ENCODE peak calls at places on chromosomes 16 and 17, in ten cellular contexts. One of them, this sample, is unnamed.

GRCh38 chr16:59632266-59632855 is 898.2 kb upstream of the GOT2 start:
- DNase-seq in iPS DF 6.9: no peak
- DNase-seq in MM.1S: no peak
- DNase-seq in cardiac fibroblast: peak
- DNase-seq in A549: no peak
- DNase-seq in fibroblast of the aortic adventitia: peak
- DNase-seq in thoracic aorta: no peak
- DNase-seq in K562: no peak
- DNase-seq in Jurkat, Clone E6-1: no peak
- DNase-seq in adrenal gland: no peak
- DNase-seq in this sample: peak

GRCh38 chr17:751269-752001 is 629 bp downstream of the GEMIN4 start:
- DNase-seq in iPS DF 6.9: no peak
- DNase-seq in MM.1S: peak
- DNase-seq in cardiac fibroblast: peak
- DNase-seq in A549: peak
- DNase-seq in fibroblast of the aortic adventitia: peak
- DNase-seq in thoracic aorta: no peak
- DNase-seq in K562: no peak
- DNase-seq in Jurkat, Clone E6-1: no peak
- DNase-seq in adrenal gland: peak
- DNase-seq in this sample: peak

GRCh38 chr16:2090819-2091721 is 43.3 kb downstream of the TSC2 start:
- DNase-seq in iPS DF 6.9: peak
- DNase-seq in MM.1S: no peak
- DNase-seq in cardiac fibroblast: peak
- DNase-seq in A549: no peak
- DNase-seq in fibroblast of the aortic adventitia: no peak
- DNase-seq in thoracic aorta: no peak
- DNase-seq in K562: peak
- DNase-seq in Jurkat, Clone E6-1: peak
- DNase-seq in adrenal gland: peak
- DNase-seq in this sample: no peak

GRCh38 chr16:67415872-67416793 is at the start of gene ZDHHC1:
- DNase-seq in iPS DF 6.9: no peak
- DNase-seq in MM.1S: peak
- DNase-seq in cardiac fibroblast: peak
- DNase-seq in A549: peak
- DNase-seq in fibroblast of the aortic adventitia: peak
- DNase-seq in thoracic aorta: no peak
- DNase-seq in K562: peak
- DNase-seq in Jurkat, Clone E6-1: no peak
- DNase-seq in adrenal gland: peak
- DNase-seq in this sample: peak

GRCh38 chr17:34283571-34283970 is 2.0 kb upstream of the CCL11 start:
- DNase-seq in iPS DF 6.9: no peak
- DNase-seq in MM.1S: no peak
- DNase-seq in cardiac fibroblast: no peak
- DNase-seq in A549: no peak
- DNase-seq in fibroblast of the aortic adventitia: peak
- DNase-seq in thoracic aorta: no peak
- DNase-seq in K562: no peak
- DNase-seq in Jurkat, Clone E6-1: no peak
- DNase-seq in adrenal gland: no peak
- DNase-seq in this sample: no peak

GRCh38 chr16:1183235-1183907 is 30.5 kb downstream of the CACNA1H start:
- DNase-seq in iPS DF 6.9: no peak
- DNase-seq in MM.1S: no peak
- DNase-seq in cardiac fibroblast: peak
- DNase-seq in A549: peak
- DNase-seq in fibroblast of the aortic adventitia: peak
- DNase-seq in thoracic aorta: no peak
- DNase-seq in K562: peak
- DNase-seq in Jurkat, Clone E6-1: no peak
- DNase-seq in adrenal gland: peak
- DNase-seq in this sample: peak

GRCh38 chr16:20744922-20745440 is 3.4 kb upstream of the THUMPD1 start:
- DNase-seq in iPS DF 6.9: no peak
- DNase-seq in MM.1S: no peak
- DNase-seq in cardiac fibroblast: no peak
- DNase-seq in A549: no peak
- DNase-seq in fibroblast of the aortic adventitia: no peak
- DNase-seq in thoracic aorta: no peak
- DNase-seq in K562: no peak
- DNase-seq in Jurkat, Clone E6-1: no peak
- DNase-seq in adrenal gland: peak
- DNase-seq in this sample: no peak

GRCh38 chr17:21036361-21036881 is 6.4 kb downstream of the USP22 start:
- DNase-seq in iPS DF 6.9: no peak
- DNase-seq in MM.1S: no peak
- DNase-seq in cardiac fibroblast: peak
- DNase-seq in A549: no peak
- DNase-seq in fibroblast of the aortic adventitia: no peak
- DNase-seq in thoracic aorta: no peak
- DNase-seq in K562: no peak
- DNase-seq in Jurkat, Clone E6-1: no peak
- DNase-seq in adrenal gland: no peak
- DNase-seq in this sample: no peak

GRCh38 chr17:41211845-41212466 is 14.5 kb upstream of the KRTAP9-2 start:
- DNase-seq in iPS DF 6.9: no peak
- DNase-seq in MM.1S: peak
- DNase-seq in cardiac fibroblast: peak
- DNase-seq in A549: peak
- DNase-seq in fibroblast of the aortic adventitia: peak
- DNase-seq in thoracic aorta: no peak
- DNase-seq in K562: no peak
- DNase-seq in Jurkat, Clone E6-1: no peak
- DNase-seq in adrenal gland: no peak
- DNase-seq in this sample: peak

GRCh38 chr16:79267781-79268180 is 332.8 kb downstream of the MAF start:
- DNase-seq in iPS DF 6.9: no peak
- DNase-seq in MM.1S: no peak
- DNase-seq in cardiac fibroblast: no peak
- DNase-seq in A549: no peak
- DNase-seq in fibroblast of the aortic adventitia: no peak
- DNase-seq in thoracic aorta: no peak
- DNase-seq in K562: no peak
- DNase-seq in Jurkat, Clone E6-1: no peak
- DNase-seq in adrenal gland: no peak
- DNase-seq in this sample: no peak

GRCh38 chr17:43398724-43399595 is at the start of gene ARL4D:
- DNase-seq in iPS DF 6.9: peak
- DNase-seq in MM.1S: peak
- DNase-seq in cardiac fibroblast: peak
- DNase-seq in A549: peak
- DNase-seq in fibroblast of the aortic adventitia: peak
- DNase-seq in thoracic aorta: peak
- DNase-seq in K562: peak
- DNase-seq in Jurkat, Clone E6-1: peak
- DNase-seq in adrenal gland: peak
- DNase-seq in this sample: peak

GRCh38 chr16:6016530-6017184 is 919.1 kb upstream of the EEF2KMT start:
- DNase-seq in iPS DF 6.9: peak
- DNase-seq in MM.1S: peak
- DNase-seq in cardiac fibroblast: peak
- DNase-seq in A549: peak
- DNase-seq in fibroblast of the aortic adventitia: no peak
- DNase-seq in thoracic aorta: no peak
- DNase-seq in K562: peak
- DNase-seq in Jurkat, Clone E6-1: peak
- DNase-seq in adrenal gland: no peak
- DNase-seq in this sample: no peak

GRCh38 chr16:86258713-86259112 is 251.6 kb upstream of the FOXF1 start:
- DNase-seq in iPS DF 6.9: no peak
- DNase-seq in MM.1S: no peak
- DNase-seq in cardiac fibroblast: no peak
- DNase-seq in A549: no peak
- DNase-seq in fibroblast of the aortic adventitia: no peak
- DNase-seq in thoracic aorta: no peak
- DNase-seq in K562: no peak
- DNase-seq in Jurkat, Clone E6-1: no peak
- DNase-seq in adrenal gland: no peak
- DNase-seq in this sample: peak

GRCh38 chr17:27489045-27489715 is 32.9 kb downstream of the KSR1 start:
- DNase-seq in iPS DF 6.9: no peak
- DNase-seq in MM.1S: no peak
- DNase-seq in cardiac fibroblast: peak
- DNase-seq in A549: peak
- DNase-seq in fibroblast of the aortic adventitia: peak
- DNase-seq in thoracic aorta: no peak
- DNase-seq in K562: no peak
- DNase-seq in Jurkat, Clone E6-1: no peak
- DNase-seq in adrenal gland: peak
- DNase-seq in this sample: peak

GRCh38 chr16:58733248-58733670 is 857 bp downstream of the GOT2 start:
- DNase-seq in iPS DF 6.9: no peak
- DNase-seq in MM.1S: no peak
- DNase-seq in cardiac fibroblast: peak
- DNase-seq in A549: no peak
- DNase-seq in fibroblast of the aortic adventitia: peak
- DNase-seq in thoracic aorta: peak
- DNase-seq in K562: no peak
- DNase-seq in Jurkat, Clone E6-1: no peak
- DNase-seq in adrenal gland: peak
- DNase-seq in this sample: peak

GRCh38 chr17:5238333-5238732 is 3.7 kb upstream of the SCIMP start:
- DNase-seq in iPS DF 6.9: no peak
- DNase-seq in MM.1S: no peak
- DNase-seq in cardiac fibroblast: no peak
- DNase-seq in A549: no peak
- DNase-seq in fibroblast of the aortic adventitia: no peak
- DNase-seq in thoracic aorta: no peak
- DNase-seq in K562: no peak
- DNase-seq in Jurkat, Clone E6-1: no peak
- DNase-seq in adrenal gland: no peak
- DNase-seq in this sample: no peak

GRCh38 chr17:76138234-76138895 is 2.7 kb downstream of the FOXJ1 start:
- DNase-seq in iPS DF 6.9: no peak
- DNase-seq in MM.1S: no peak
- DNase-seq in cardiac fibroblast: no peak
- DNase-seq in A549: peak
- DNase-seq in fibroblast of the aortic adventitia: no peak
- DNase-seq in thoracic aorta: no peak
- DNase-seq in K562: no peak
- DNase-seq in Jurkat, Clone E6-1: no peak
- DNase-seq in adrenal gland: no peak
- DNase-seq in this sample: no peak
- H3K4me3 ChIP-seq in iPS DF 6.9: peak
- H3K4me3 ChIP-seq in MM.1S: no peak
- H3K4me3 ChIP-seq in cardiac fibroblast: no peak
- H3K4me3 ChIP-seq in A549: no peak
- H3K4me3 ChIP-seq in fibroblast of the aortic adventitia: no peak
- H3K4me3 ChIP-seq in thoracic aorta: no peak
- H3K4me3 ChIP-seq in K562: no peak
- H3K4me3 ChIP-seq in Jurkat, Clone E6-1: no peak
- H3K4me3 ChIP-seq in adrenal gland: no peak
- H3K4me3 ChIP-seq in this sample: no peak

GRCh38 chr16:19085679-19086200 is 18.3 kb downstream of the COQ7 start:
- DNase-seq in iPS DF 6.9: no peak
- DNase-seq in MM.1S: no peak
- DNase-seq in cardiac fibroblast: peak
- DNase-seq in A549: no peak
- DNase-seq in fibroblast of the aortic adventitia: peak
- DNase-seq in thoracic aorta: no peak
- DNase-seq in K562: peak
- DNase-seq in Jurkat, Clone E6-1: no peak
- DNase-seq in adrenal gland: peak
- DNase-seq in this sample: peak
- H3K4me3 ChIP-seq in iPS DF 6.9: no peak
- H3K4me3 ChIP-seq in MM.1S: no peak
- H3K4me3 ChIP-seq in cardiac fibroblast: no peak
- H3K4me3 ChIP-seq in A549: no peak
- H3K4me3 ChIP-seq in fibroblast of the aortic adventitia: peak
- H3K4me3 ChIP-seq in thoracic aorta: no peak
- H3K4me3 ChIP-seq in K562: no peak
- H3K4me3 ChIP-seq in Jurkat, Clone E6-1: no peak
- H3K4me3 ChIP-seq in adrenal gland: no peak
- H3K4me3 ChIP-seq in this sample: no peak

DNA sequence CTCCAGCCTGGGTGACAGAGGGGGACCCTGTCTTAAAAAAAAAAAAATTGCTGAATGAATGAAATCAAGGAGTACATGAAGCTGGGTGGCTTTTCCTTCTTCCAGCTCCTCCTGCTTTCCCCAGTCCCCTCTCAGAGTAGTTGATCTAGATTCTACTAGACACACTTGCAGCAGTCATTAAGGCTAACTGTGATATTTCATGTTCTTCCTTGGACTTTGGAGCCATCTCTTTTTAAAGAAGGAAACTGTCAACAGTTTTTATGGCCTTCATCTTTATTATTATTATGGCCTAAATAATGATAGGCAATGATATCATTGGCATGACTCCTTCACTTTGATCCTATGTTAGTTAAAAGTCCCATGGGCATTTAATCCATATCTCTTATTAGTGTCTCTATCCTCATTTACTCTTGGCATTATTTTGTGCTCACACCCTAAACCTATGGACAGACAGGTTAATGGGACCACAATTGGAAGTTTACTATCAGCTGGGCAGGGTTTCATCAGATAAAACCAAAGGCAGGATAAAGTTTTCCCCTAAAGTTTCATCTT is 9.7 kb downstream of the C17orf78 start:
- DNase-seq in iPS DF 6.9: no peak
- DNase-seq in MM.1S: no peak
- DNase-seq in cardiac fibroblast: no peak
- DNase-seq in A549: no peak
- DNase-seq in fibroblast of the aortic adventitia: no peak
- DNase-seq in thoracic aorta: no peak
- DNase-seq in K562: no peak
- DNase-seq in Jurkat, Clone E6-1: no peak
- DNase-seq in adrenal gland: no peak
- DNase-seq in this sample: no peak
- H3K4me3 ChIP-seq in iPS DF 6.9: no peak
- H3K4me3 ChIP-seq in MM.1S: no peak
- H3K4me3 ChIP-seq in cardiac fibroblast: no peak
- H3K4me3 ChIP-seq in A549: no peak
- H3K4me3 ChIP-seq in fibroblast of the aortic adventitia: no peak
- H3K4me3 ChIP-seq in thoracic aorta: no peak
- H3K4me3 ChIP-seq in K562: no peak
- H3K4me3 ChIP-seq in Jurkat, Clone E6-1: no peak
- H3K4me3 ChIP-seq in adrenal gland: no peak
- H3K4me3 ChIP-seq in this sample: no peak

DNA sequence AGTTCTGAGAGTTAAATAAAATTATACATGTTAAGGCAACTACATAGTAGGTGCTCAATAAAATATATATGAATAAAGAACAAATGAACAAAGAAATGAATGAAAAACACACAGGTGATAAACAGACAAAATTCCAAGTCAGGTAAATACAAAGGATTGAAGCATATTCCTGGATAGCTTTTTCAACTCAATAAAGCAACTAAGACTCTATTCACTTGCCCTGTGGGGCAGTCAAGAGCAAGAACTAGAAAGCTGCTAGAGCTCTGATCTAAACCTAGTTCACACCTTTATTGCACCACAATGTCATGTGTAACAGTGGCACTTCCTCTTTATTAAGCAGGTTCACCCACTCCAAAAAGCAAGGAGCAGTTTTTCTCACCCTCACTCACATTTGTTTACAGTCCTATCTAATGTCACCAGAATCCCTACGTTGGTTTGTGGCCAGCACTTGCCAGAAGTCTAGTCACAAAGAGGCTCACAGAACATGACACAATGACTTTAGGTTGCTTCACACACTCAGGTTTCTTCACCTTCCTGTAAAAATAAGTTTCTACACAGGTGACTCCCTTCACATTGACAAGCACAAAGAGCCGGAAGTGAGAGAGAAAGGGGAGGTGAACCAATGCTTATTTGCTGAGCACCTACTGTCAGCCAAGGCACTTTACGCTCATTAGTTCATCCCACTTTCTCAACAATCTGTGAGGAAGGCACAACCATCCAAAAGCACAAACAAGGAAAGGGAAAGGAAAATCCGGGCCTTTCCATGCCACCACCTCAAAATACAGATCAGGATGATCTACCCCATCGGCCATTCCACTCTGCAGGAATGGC is 70.8 kb downstream of the XPO6 start:
- DNase-seq in iPS DF 6.9: no peak
- DNase-seq in MM.1S: peak
- DNase-seq in cardiac fibroblast: peak
- DNase-seq in A549: no peak
- DNase-seq in fibroblast of the aortic adventitia: no peak
- DNase-seq in thoracic aorta: no peak
- DNase-seq in K562: no peak
- DNase-seq in Jurkat, Clone E6-1: peak
- DNase-seq in adrenal gland: peak
- DNase-seq in this sample: no peak
- H3K4me3 ChIP-seq in iPS DF 6.9: no peak
- H3K4me3 ChIP-seq in MM.1S: peak
- H3K4me3 ChIP-seq in cardiac fibroblast: no peak
- H3K4me3 ChIP-seq in A549: no peak
- H3K4me3 ChIP-seq in fibroblast of the aortic adventitia: no peak
- H3K4me3 ChIP-seq in thoracic aorta: no peak
- H3K4me3 ChIP-seq in K562: no peak
- H3K4me3 ChIP-seq in Jurkat, Clone E6-1: no peak
- H3K4me3 ChIP-seq in adrenal gland: no peak
- H3K4me3 ChIP-seq in this sample: no peak

This sample was measured in AG10803.